ENCODE peak calls at places on chromosomes 3 and 15, in six cellular contexts. B is activated CD8-positive, alpha-beta memory T cell treated with anti-CD3 and anti-CD28 coated beads for 48 hours; O is HepG2; G is Calu3; U is bronchial epithelial cell; F is lung microvascular endothelial cell. Z is an unnamed sample.

GRCh38 chr15:28944286-28944685 is 58.5 kb downstream of the APBA2 start:
- DNase-seq in B (no peak), O (no peak), G (no peak), U (no peak), F (no peak), Z (no peak)

GRCh38 chr15:34987182-34987488 is 952 bp downstream of the ZNF770 start:
- DNase-seq in B (no peak), O (no peak), G (no peak), U (peak), F (peak), Z (peak)

GRCh38 chr3:175356899-175357324 is 497.8 kb downstream of the NAALADL2 start:
- DNase-seq in B (no peak), O (no peak), G (no peak), U (no peak), F (no peak), Z (no peak)

GRCh38 chr3:69948246-69948862 is 51.2 kb upstream of the SAMMSON start:
- DNase-seq in B (no peak), O (peak), G (peak), U (peak), F (peak), Z (peak)

GRCh38 chr15:50256188-50257041 is 9.1 kb downstream of the HDC start:
- DNase-seq in B (no peak), O (no peak), G (peak), U (peak), F (peak), Z (no peak)

GRCh38 chr15:40487816-40488682 is 17.3 kb downstream of the CHST14 start:
- DNase-seq in B (no peak), O (no peak), G (no peak), U (no peak), F (no peak), Z (no peak)

GRCh38 chr3:177338697-177339219 is 141.5 kb upstream of the TBL1XR1 start:
- DNase-seq in B (no peak), O (peak), G (peak), U (peak), F (peak), Z (peak)

GRCh38 chr15:99507016-99507731 is 58.6 kb upstream of the MEF2A start:
- DNase-seq in B (no peak), O (peak), G (no peak), U (no peak), F (peak), Z (peak)

GRCh38 chr15:65072027-65072426 is 4.2 kb upstream of the RASL12 start:
- DNase-seq in B (no peak), O (no peak), G (no peak), U (no peak), F (peak), Z (no peak)

GRCh38 chr15:35306361-35306981 is 221.4 kb upstream of the NANOGP8 start:
- DNase-seq in B (no peak), O (no peak), G (peak), U (peak), F (peak), Z (peak)

GRCh38 chr15:71131601-71132357 is 16.5 kb downstream of the THSD4 start:
- DNase-seq in B (no peak), O (no peak), G (no peak), U (peak), F (no peak), Z (no peak)

GRCh38 chr15:26974120-26974780 is 3.3 kb downstream of the GABRG3 start:
- DNase-seq in B (no peak), O (peak), G (no peak), U (peak), F (peak), Z (peak)

GRCh38 chr15:78726870-78727551 is 84.3 kb downstream of the ADAMTS7 start:
- DNase-seq in B (no peak), O (peak), G (peak), U (peak), F (peak), Z (peak)

GRCh38 chr15:54131410-54131809 is 153.2 kb downstream of the UNC13C start:
- DNase-seq in B (no peak), O (no peak), G (no peak), U (peak), F (no peak), Z (no peak)

GRCh38 chr3:41740374-41740773 is 221.5 kb downstream of the ULK4 start:
- DNase-seq in B (no peak), O (no peak), G (no peak), U (no peak), F (no peak), Z (peak)

GRCh38 chr3:8732413-8732812 is 1.2 kb upstream of the CAV3 start:
- DNase-seq in B (no peak), O (no peak), G (no peak), U (no peak), F (no peak), Z (no peak)

GRCh38 chr3:157373783-157374182 is 62.9 kb upstream of the PTX3 start:
- DNase-seq in B (no peak), O (no peak), G (no peak), U (no peak), F (no peak), Z (no peak)

GRCh38 chr3:107369791-107370190 is 7.4 kb upstream of the CCDC54 start:
- DNase-seq in B (no peak), O (no peak), G (no peak), U (no peak), F (no peak), Z (no peak)

GRCh38 chr15:29569533-29570092 is 252.7 kb downstream of the TJP1 start:
- DNase-seq in B (no peak), O (no peak), G (no peak), U (no peak), F (no peak), Z (no peak)

GRCh38 chr15:40092416-40093223 is 16.1 kb downstream of the BMF start:
- DNase-seq in B (no peak), O (peak), G (no peak), U (no peak), F (no peak), Z (peak)

GRCh38 chr3:146498002-146498736 is 28.8 kb upstream of the PLSCR2 start:
- DNase-seq in B (no peak), O (no peak), G (no peak), U (no peak), F (no peak), Z (no peak)

GRCh38 chr3:83230376-83230775 is 1468.9 kb upstream of the GBE1 start:
- DNase-seq in B (no peak), O (no peak), G (no peak), U (no peak), F (no peak), Z (no peak)

GRCh38 chr3:170724599-170724998 is 138.7 kb upstream of the SLC7A14 start:
- DNase-seq in B (no peak), O (no peak), G (no peak), U (peak), F (peak), Z (no peak)

GRCh38 chr3:188001052-188001567 is 152.8 kb upstream of the LPP start:
- DNase-seq in B (no peak), O (no peak), G (no peak), U (no peak), F (no peak), Z (no peak)

GRCh38 chr3:3066378-3066777 is 43.8 kb downstream of the IL5RA start:
- DNase-seq in B (no peak), O (no peak), G (no peak), U (no peak), F (no peak), Z (no peak)

GRCh38 chr3:11445883-11446282 is 173.7 kb downstream of the ATG7 start:
- DNase-seq in B (no peak), O (no peak), G (no peak), U (no peak), F (no peak), Z (no peak)

GRCh38 chr3:126777366-126777765 is 73.3 kb downstream of the CHCHD6 start:
- DNase-seq in B (no peak), O (no peak), G (no peak), U (no peak), F (no peak), Z (no peak)

GRCh38 chr15:86572368-86572841 is 492.7 kb downstream of the AGBL1 start:
- DNase-seq in B (no peak), O (no peak), G (no peak), U (no peak), F (no peak), Z (no peak)

GRCh38 chr3:63450634-63451363 is 172.7 kb downstream of the SYNPR start:
- DNase-seq in B (no peak), O (no peak), G (no peak), U (peak), F (no peak), Z (peak)

GRCh38 chr3:177830411-177830849 is 633.1 kb upstream of the TBL1XR1 start:
- DNase-seq in B (no peak), O (no peak), G (no peak), U (peak), F (peak), Z (no peak)

GRCh38 chr3:9248232-9249191 is 934 bp downstream of the SRGAP3 start:
- DNase-seq in B (no peak), O (no peak), G (no peak), U (peak), F (no peak), Z (peak)